ENCODE peak calls at places on chromosomes 7 and 10, in seven cellular contexts. Y, M, F, T, V, C and B are unnamed samples.

GRCh38 chr7:8305625-8306388 is 43.8 kb upstream of the ICA1 start:
- DNase-seq in F (no peak), V (no peak), M (no peak), T (no peak), Y (no peak), C (no peak), B (no peak)

GRCh38 chr7:36473454-36474282 is 84.0 kb downstream of the ANLN start:
- DNase-seq in F (peak), T (peak), Y (no peak), V (peak), C (peak), M (peak), B (peak)

GRCh38 chr10:76035010-76035727 is 603.7 kb downstream of the LRMDA start:
- DNase-seq in M (no peak), Y (no peak), C (no peak), T (no peak), V (no peak), F (no peak), B (no peak)

GRCh38 chr10:110686941-110687340 is 42.8 kb downstream of the RBM20 start:
- DNase-seq in C (no peak), F (no peak), M (no peak), Y (no peak), V (no peak), T (no peak), B (no peak)

GRCh38 chr7:111841596-111842209 is 279.4 kb upstream of the IMMP2L start:
- DNase-seq in C (no peak), F (peak), Y (peak), M (no peak), V (no peak), T (no peak), B (no peak)

GRCh38 chr10:80204193-80204714 is 1.1 kb downstream of the ANXA11 start:
- DNase-seq in V (no peak), Y (no peak), C (peak), M (peak), T (no peak), F (no peak), B (no peak)

GRCh38 chr10:48463318-48464003 is 141.4 kb downstream of the ARHGAP22 start:
- DNase-seq in V (no peak), Y (peak), M (peak), F (peak), C (peak), T (no peak), B (no peak)

GRCh38 chr7:149882264-149883048 is 8.7 kb downstream of the ATP6V0E2 start:
- DNase-seq in T (peak), C (no peak), V (peak), F (no peak), M (peak), Y (peak), B (no peak)

GRCh38 chr10:26931223-26931622 is 70.5 kb upstream of the ABI1 start:
- DNase-seq in V (no peak), Y (no peak), C (peak), T (peak), F (no peak), M (peak), B (no peak)

GRCh38 chr7:107902381-107902780 is 11.4 kb downstream of the DLD start:
- DNase-seq in C (no peak), Y (peak), M (no peak), F (no peak), T (no peak), V (no peak), B (no peak)

GRCh38 chr7:116500071-116500853 is 724 bp downstream of the CAV2 start:
- DNase-seq in F (peak), V (no peak), C (peak), T (peak), M (peak), Y (peak), B (peak)

GRCh38 chr7:81333004-81333403 is 414.2 kb upstream of the SEMA3C start:
- DNase-seq in V (no peak), Y (peak), T (no peak), F (peak), C (no peak), M (no peak), B (peak)

GRCh38 chr7:48084727-48085432 is 4.2 kb upstream of the UPP1 start:
- DNase-seq in M (no peak), C (peak), V (no peak), Y (peak), F (peak), T (peak), B (peak)

GRCh38 chr7:1156782-1157535 is 3.0 kb downstream of the ZFAND2A start:
- DNase-seq in M (no peak), C (no peak), F (no peak), T (no peak), V (no peak), Y (peak), B (peak)

GRCh38 chr7:17044868-17045267 is 163.1 kb upstream of the AGR3 start:
- DNase-seq in C (no peak), Y (no peak), F (no peak), T (no peak), V (no peak), M (no peak), B (no peak)

GRCh38 chr7:99539213-99539811 is 12.6 kb downstream of the FAM200A start:
- DNase-seq in M (no peak), F (no peak), C (no peak), T (no peak), Y (no peak), V (no peak), B (no peak)

GRCh38 chr10:7788640-7789335 is 811 bp downstream of the ATP5F1C start:
- DNase-seq in C (no peak), T (no peak), Y (no peak), V (peak), F (no peak), M (peak), B (peak)

GRCh38 chr10:52782554-52782953 is 10.0 kb upstream of the MBL2 start:
- DNase-seq in V (no peak), Y (no peak), C (no peak), F (no peak), M (no peak), T (no peak), B (no peak)

GRCh38 chr10:131546086-131546810 is 234.7 kb upstream of the TCERG1L start:
- DNase-seq in F (no peak), C (no peak), V (no peak), M (no peak), Y (no peak), T (no peak), B (no peak)

GRCh38 chr7:35993663-35994622 is 159.1 kb upstream of the EEPD1 start:
- DNase-seq in V (no peak), Y (peak), M (no peak), T (no peak), C (no peak), F (no peak), B (peak)

GRCh38 chr10:52644678-52645434 is 127.7 kb downstream of the MBL2 start:
- DNase-seq in M (peak), C (no peak), Y (peak), T (no peak), V (peak), F (peak), B (peak)

GRCh38 chr7:140326116-140326928 is 72.0 kb downstream of the SLC37A3 start:
- DNase-seq in T (peak), F (peak), M (peak), V (peak), Y (peak), C (peak), B (peak)

GRCh38 chr10:24278519-24278889 is 69.6 kb downstream of the KIAA1217 start:
- DNase-seq in M (no peak), Y (no peak), V (no peak), F (no peak), C (no peak), T (no peak), B (no peak)

GRCh38 chr7:79281406-79281805 is 172.1 kb downstream of the MAGI2 start:
- DNase-seq in T (no peak), F (no peak), Y (no peak), C (no peak), M (no peak), V (no peak), B (peak)

GRCh38 chr7:129741743-129742213 is 130.3 kb downstream of the NRF1 start:
- DNase-seq in T (no peak), F (no peak), M (peak), Y (no peak), C (no peak), V (no peak), B (no peak)

GRCh38 chr7:1620835-1621234 is 49.2 kb upstream of the ELFN1 start:
- DNase-seq in C (peak), M (peak), Y (no peak), V (no peak), T (no peak), F (no peak), B (no peak)

GRCh38 chr10:108392286-108392685 is 1227.8 kb upstream of the SORCS1 start:
- DNase-seq in F (peak), Y (peak), T (no peak), C (no peak), M (no peak), V (no peak), B (peak)

GRCh38 chr10:112307631-112308502 is 24.7 kb downstream of the TECTB start:
- DNase-seq in M (peak), T (peak), C (no peak), V (no peak), F (peak), Y (peak), B (peak)

GRCh38 chr7:145698526-145699262 is 417.9 kb upstream of the CNTNAP2 start:
- DNase-seq in T (no peak), M (no peak), C (no peak), F (peak), V (no peak), Y (peak), B (peak)

GRCh38 chr10:93999401-93999851 is 5.7 kb downstream of the PLCE1 start:
- DNase-seq in T (peak), Y (peak), F (peak), V (no peak), M (peak), C (peak), B (peak)

GRCh38 chr10:110420401-110421193 is 77.1 kb upstream of the DUSP5 start:
- DNase-seq in Y (peak), T (no peak), F (peak), M (no peak), C (peak), V (no peak), B (peak)

GRCh38 chr7:139692723-139693122 is 85.1 kb downstream of the HIPK2 start:
- DNase-seq in V (no peak), Y (no peak), C (no peak), T (no peak), M (peak), F (no peak), B (no peak)

GRCh38 chr7:47087866-47088265 is 494.0 kb downstream of the TNS3 start:
- DNase-seq in M (no peak), Y (peak), T (no peak), V (no peak), C (no peak), F (peak), B (peak)

GRCh38 chr7:140081774-140082425 is 19.1 kb upstream of the PARP12 start:
- DNase-seq in V (no peak), T (no peak), Y (no peak), C (no peak), M (no peak), F (no peak), B (no peak)

GRCh38 chr10:106424076-106424475 is 740.4 kb downstream of the SORCS1 start:
- DNase-seq in C (no peak), M (no peak), Y (peak), T (no peak), F (peak), V (no peak), B (peak)

GRCh38 chr7:85111761-85112160 is 75.1 kb downstream of the SEMA3D start:
- DNase-seq in T (no peak), M (no peak), Y (peak), F (no peak), C (no peak), V (no peak), B (no peak)

GRCh38 chr10:93715345-93715744 is 13.0 kb upstream of the FRA10AC1 start:
- DNase-seq in M (no peak), C (no peak), F (no peak), V (no peak), T (no peak), Y (no peak), B (no peak)

GRCh38 chr7:93218997-93219827 is 7.1 kb downstream of the HEPACAM2 start:
- DNase-seq in C (no peak), F (no peak), Y (no peak), T (no peak), V (no peak), M (no peak), B (no peak)

GRCh38 chr7:76185187-76185915 is 16.3 kb upstream of the SRRM3 start:
- DNase-seq in F (no peak), Y (no peak), T (no peak), C (no peak), M (peak), V (no peak), B (no peak)

GRCh38 chr10:103197177-103197576 is 4.1 kb upstream of the NT5C2 start:
- DNase-seq in V (no peak), T (peak), M (peak), F (peak), Y (peak), C (peak), B (peak)